ENCODE peak calls at places on chromosomes 2 and 18, in eight cellular contexts. One of them, this sample, is unnamed.

GRCh38 chr2:218853766-218854165 is 5.8 kb upstream of the WNT6 start:
- DNase-seq in upper lobe of right lung: no peak
- DNase-seq in colonic mucosa: no peak
- DNase-seq in fibroblast of lung: peak; percentile 72
- DNase-seq in heart right ventricle: no peak
- DNase-seq in cardiac muscle cell: no peak
- DNase-seq in hepatocyte: peak; percentile 60
- DNase-seq in GM12865: no peak
- DNase-seq in this sample: no peak

GRCh38 chr18:8416212-8417019 is 192.8 kb upstream of the RAB12 start:
- DNase-seq in fibroblast of lung: peak; percentile 6
- DNase-seq in GM12865: no peak
- DNase-seq in hepatocyte: no peak
- DNase-seq in upper lobe of right lung: no peak
- DNase-seq in colonic mucosa: no peak
- DNase-seq in cardiac muscle cell: no peak
- DNase-seq in heart right ventricle: no peak
- DNase-seq in this sample: no peak

GRCh38 chr2:198004921-198005829 is 200.8 kb downstream of the PLCL1 start:
- DNase-seq in cardiac muscle cell: peak; percentile 38
- DNase-seq in GM12865: peak; percentile 87
- DNase-seq in upper lobe of right lung: no peak
- DNase-seq in hepatocyte: no peak
- DNase-seq in heart right ventricle: no peak
- DNase-seq in colonic mucosa: no peak
- DNase-seq in fibroblast of lung: no peak
- DNase-seq in this sample: no peak

GRCh38 chr2:10283106-10284062 is 19.3 kb upstream of the HPCAL1 start:
- DNase-seq in fibroblast of lung: peak; percentile 86
- DNase-seq in cardiac muscle cell: no peak
- DNase-seq in GM12865: no peak
- DNase-seq in colonic mucosa: no peak
- DNase-seq in heart right ventricle: no peak
- DNase-seq in upper lobe of right lung: peak; percentile 70
- DNase-seq in hepatocyte: peak; percentile 53
- DNase-seq in this sample: no peak

GRCh38 chr2:28750316-28751101 is 1.1 kb upstream of the PPP1CB start:
- DNase-seq in hepatocyte: peak; percentile 60
- DNase-seq in fibroblast of lung: peak; percentile 79
- DNase-seq in GM12865: peak; percentile 38
- DNase-seq in upper lobe of right lung: no peak
- DNase-seq in colonic mucosa: peak; percentile 38
- DNase-seq in heart right ventricle: no peak
- DNase-seq in cardiac muscle cell: peak; percentile 8
- DNase-seq in this sample: no peak

GRCh38 chr2:101788995-101789970 is 91.8 kb downstream of the MAP4K4 start:
- DNase-seq in fibroblast of lung: no peak
- DNase-seq in heart right ventricle: no peak
- DNase-seq in hepatocyte: peak; percentile 50
- DNase-seq in cardiac muscle cell: no peak
- DNase-seq in GM12865: no peak
- DNase-seq in upper lobe of right lung: no peak
- DNase-seq in colonic mucosa: no peak
- DNase-seq in this sample: no peak

GRCh38 chr2:23207871-23208270 is 177.1 kb upstream of the KLHL29 start:
- DNase-seq in heart right ventricle: no peak
- DNase-seq in hepatocyte: no peak
- DNase-seq in upper lobe of right lung: no peak
- DNase-seq in cardiac muscle cell: no peak
- DNase-seq in GM12865: no peak
- DNase-seq in fibroblast of lung: no peak
- DNase-seq in colonic mucosa: peak; percentile 38
- DNase-seq in this sample: no peak

GRCh38 chr2:47808614-47809013 is 25.7 kb downstream of the MSH6 start:
- DNase-seq in upper lobe of right lung: no peak
- DNase-seq in heart right ventricle: no peak
- DNase-seq in colonic mucosa: no peak
- DNase-seq in fibroblast of lung: no peak
- DNase-seq in hepatocyte: no peak
- DNase-seq in GM12865: no peak
- DNase-seq in cardiac muscle cell: no peak
- DNase-seq in this sample: no peak

GRCh38 chr2:45778720-45779171 is 127.3 kb downstream of the PRKCE start:
- DNase-seq in upper lobe of right lung: no peak
- DNase-seq in hepatocyte: peak; percentile 70
- DNase-seq in GM12865: peak; percentile 80
- DNase-seq in heart right ventricle: no peak
- DNase-seq in cardiac muscle cell: peak; percentile 78
- DNase-seq in colonic mucosa: peak; percentile 76
- DNase-seq in fibroblast of lung: peak; percentile 38
- DNase-seq in this sample: no peak

GRCh38 chr2:231615058-231615671 is 22.5 kb downstream of the TEX44 start:
- DNase-seq in cardiac muscle cell: no peak
- DNase-seq in heart right ventricle: peak; percentile 21
- DNase-seq in upper lobe of right lung: no peak
- DNase-seq in hepatocyte: peak; percentile 39
- DNase-seq in GM12865: peak; percentile 64
- DNase-seq in colonic mucosa: peak; percentile 38
- DNase-seq in fibroblast of lung: no peak
- DNase-seq in this sample: no peak

GRCh38 chr18:59898093-59898492 is 1.7 kb upstream of the PMAIP1 start:
- DNase-seq in hepatocyte: no peak
- DNase-seq in heart right ventricle: no peak
- DNase-seq in upper lobe of right lung: no peak
- DNase-seq in GM12865: no peak
- DNase-seq in colonic mucosa: no peak
- DNase-seq in cardiac muscle cell: no peak
- DNase-seq in fibroblast of lung: no peak
- DNase-seq in this sample: no peak

GRCh38 chr18:37567061-37567993 is 1.7 kb upstream of the CELF4 start:
- DNase-seq in fibroblast of lung: no peak
- DNase-seq in colonic mucosa: no peak
- DNase-seq in heart right ventricle: no peak
- DNase-seq in hepatocyte: no peak
- DNase-seq in cardiac muscle cell: peak; percentile 10
- DNase-seq in GM12865: no peak
- DNase-seq in upper lobe of right lung: peak; percentile 53
- DNase-seq in this sample: no peak

GRCh38 chr18:26208901-26209445 is 17.3 kb upstream of the TAF4B start:
- DNase-seq in hepatocyte: no peak
- DNase-seq in heart right ventricle: no peak
- DNase-seq in colonic mucosa: no peak
- DNase-seq in upper lobe of right lung: no peak
- DNase-seq in cardiac muscle cell: no peak
- DNase-seq in fibroblast of lung: no peak
- DNase-seq in GM12865: no peak
- DNase-seq in this sample: no peak

GRCh38 chr2:8149985-8150547 is 531.8 kb upstream of the ID2 start:
- DNase-seq in cardiac muscle cell: no peak
- DNase-seq in upper lobe of right lung: no peak
- DNase-seq in hepatocyte: no peak
- DNase-seq in colonic mucosa: peak; percentile 9
- DNase-seq in GM12865: no peak
- DNase-seq in heart right ventricle: no peak
- DNase-seq in fibroblast of lung: peak; percentile 87
- DNase-seq in this sample: no peak

GRCh38 chr2:239548491-239548890 is 147.7 kb upstream of the HDAC4 start:
- DNase-seq in upper lobe of right lung: peak; percentile 44
- DNase-seq in colonic mucosa: no peak
- DNase-seq in cardiac muscle cell: no peak
- DNase-seq in heart right ventricle: no peak
- DNase-seq in fibroblast of lung: no peak
- DNase-seq in hepatocyte: no peak
- DNase-seq in GM12865: no peak
- DNase-seq in this sample: no peak

GRCh38 chr2:9536504-9536903 is 19.1 kb downstream of the ADAM17 start:
- DNase-seq in fibroblast of lung: no peak
- DNase-seq in cardiac muscle cell: no peak
- DNase-seq in GM12865: no peak
- DNase-seq in hepatocyte: no peak
- DNase-seq in colonic mucosa: no peak
- DNase-seq in heart right ventricle: no peak
- DNase-seq in upper lobe of right lung: no peak
- DNase-seq in this sample: no peak

GRCh38 chr2:15159751-15160177 is 401.4 kb downstream of the NBAS start:
- DNase-seq in heart right ventricle: no peak
- DNase-seq in cardiac muscle cell: peak; percentile 36
- DNase-seq in GM12865: peak; percentile 46
- DNase-seq in colonic mucosa: peak; percentile 24
- DNase-seq in fibroblast of lung: peak; percentile 63
- DNase-seq in hepatocyte: peak; percentile 44
- DNase-seq in upper lobe of right lung: no peak
- DNase-seq in this sample: no peak
- TF ChIP-seq CTCF in heart right ventricle: peak; percentile 38
- TF ChIP-seq CTCF in cardiac muscle cell: peak; percentile 68
- TF ChIP-seq CTCF in GM12865: peak; percentile 65
- TF ChIP-seq CTCF in colonic mucosa: no peak
- TF ChIP-seq CTCF in fibroblast of lung: peak; percentile 72
- TF ChIP-seq CTCF in hepatocyte: peak; percentile 55
- TF ChIP-seq CTCF in upper lobe of right lung: peak; percentile 45
- TF ChIP-seq CTCF in this sample: peak; percentile 70

DNA sequence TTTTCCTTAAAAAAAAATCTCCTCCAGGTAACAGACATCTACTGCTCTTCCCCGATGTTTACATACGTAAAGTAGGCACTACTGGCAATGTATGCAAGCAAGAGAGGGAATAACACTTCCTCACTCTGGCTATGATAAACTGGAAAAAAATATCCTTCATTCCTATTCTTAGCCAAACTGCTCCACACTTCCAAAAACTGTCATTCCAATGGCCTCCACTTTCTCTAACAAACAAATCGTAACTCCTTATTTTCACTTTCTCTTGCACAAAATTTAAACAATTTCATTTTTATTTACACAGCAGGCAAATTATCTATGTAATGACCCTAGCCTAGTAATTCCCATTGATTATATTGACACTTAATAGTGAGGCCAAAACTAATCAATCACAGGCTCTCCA is 184.4 kb downstream of the TCF4 start:
- DNase-seq in heart right ventricle: no peak
- DNase-seq in hepatocyte: no peak
- DNase-seq in cardiac muscle cell: no peak
- DNase-seq in upper lobe of right lung: no peak
- DNase-seq in GM12865: no peak
- DNase-seq in fibroblast of lung: no peak
- DNase-seq in colonic mucosa: no peak
- DNase-seq in this sample: no peak
- H3K4me3 ChIP-seq in heart right ventricle: peak overlapping the region; percentile 47
- H3K4me3 ChIP-seq in hepatocyte: no peak overlapping the region
- H3K4me3 ChIP-seq in cardiac muscle cell: no peak overlapping the region
- H3K4me3 ChIP-seq in upper lobe of right lung: peak overlapping the region; percentile 41
- H3K4me3 ChIP-seq in GM12865: no peak overlapping the region
- H3K4me3 ChIP-seq in fibroblast of lung: peak overlapping the region; percentile 44
- H3K4me3 ChIP-seq in colonic mucosa: no peak overlapping the region
- H3K4me3 ChIP-seq in this sample: peak overlapping the region; percentile 17

DNA sequence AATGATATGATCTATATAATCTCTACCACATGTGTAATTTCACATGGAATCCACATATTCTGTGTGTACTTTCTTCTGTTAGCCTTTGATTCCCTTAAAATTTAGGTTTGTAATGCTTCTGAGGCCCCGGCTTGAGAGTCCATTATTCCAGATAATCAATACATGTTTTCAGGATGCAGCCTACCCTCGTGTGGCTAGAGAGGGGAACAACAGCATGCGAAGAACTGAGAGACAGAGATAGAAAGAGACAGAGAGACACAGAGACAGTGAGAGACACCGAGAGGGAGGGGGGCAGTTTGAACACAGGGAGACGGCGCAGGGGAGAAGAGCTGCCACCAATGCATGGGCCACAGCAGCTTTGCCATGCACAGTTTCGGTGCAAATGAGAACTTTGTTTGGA is 185.4 kb downstream of the SNTG2 start:
- DNase-seq in GM12865: no peak
- DNase-seq in hepatocyte: no peak
- DNase-seq in fibroblast of lung: no peak
- DNase-seq in colonic mucosa: no peak
- DNase-seq in cardiac muscle cell: peak; percentile 20
- DNase-seq in upper lobe of right lung: no peak
- DNase-seq in heart right ventricle: no peak
- DNase-seq in this sample: no peak
- TF ChIP-seq CTCF in GM12865: no peak
- TF ChIP-seq CTCF in hepatocyte: peak; percentile 44
- TF ChIP-seq CTCF in fibroblast of lung: peak; percentile 46
- TF ChIP-seq CTCF in colonic mucosa: no peak
- TF ChIP-seq CTCF in cardiac muscle cell: peak; percentile 27
- TF ChIP-seq CTCF in upper lobe of right lung: no peak
- TF ChIP-seq CTCF in heart right ventricle: no peak
- TF ChIP-seq CTCF in this sample: peak; percentile 74

GRCh38 chr2:25982273-25982967 is at the start of gene KIF3C:
- DNase-seq in upper lobe of right lung: peak; percentile 81
- DNase-seq in cardiac muscle cell: peak; percentile 78
- DNase-seq in GM12865: peak; percentile 67
- DNase-seq in heart right ventricle: peak; percentile 70
- DNase-seq in hepatocyte: peak; percentile 81
- DNase-seq in fibroblast of lung: peak; percentile 66
- DNase-seq in colonic mucosa: peak; percentile 71
- DNase-seq in this sample: no peak

GRCh38 chr2:25980951-25981350 is 1.3 kb downstream of the KIF3C start:
- DNase-seq in hepatocyte: no peak
- DNase-seq in upper lobe of right lung: no peak
- DNase-seq in colonic mucosa: no peak
- DNase-seq in GM12865: no peak
- DNase-seq in heart right ventricle: no peak
- DNase-seq in cardiac muscle cell: no peak
- DNase-seq in fibroblast of lung: no peak
- DNase-seq in this sample: no peak

GRCh38 chr2:25979006-25979405 is 3.3 kb downstream of the KIF3C start:
- DNase-seq in GM12865: no peak
- DNase-seq in hepatocyte: no peak
- DNase-seq in colonic mucosa: no peak
- DNase-seq in heart right ventricle: no peak
- DNase-seq in cardiac muscle cell: no peak
- DNase-seq in fibroblast of lung: peak; percentile 23
- DNase-seq in upper lobe of right lung: no peak
- DNase-seq in this sample: no peak

GRCh38 chr2:25981596-25982272 is 563 bp downstream of the KIF3C start:
- DNase-seq in GM12865: no peak
- DNase-seq in upper lobe of right lung: peak; percentile 68
- DNase-seq in heart right ventricle: peak; percentile 26
- DNase-seq in fibroblast of lung: peak; percentile 21
- DNase-seq in hepatocyte: peak; percentile 58
- DNase-seq in colonic mucosa: no peak
- DNase-seq in cardiac muscle cell: peak; percentile 39
- DNase-seq in this sample: no peak

DNA sequence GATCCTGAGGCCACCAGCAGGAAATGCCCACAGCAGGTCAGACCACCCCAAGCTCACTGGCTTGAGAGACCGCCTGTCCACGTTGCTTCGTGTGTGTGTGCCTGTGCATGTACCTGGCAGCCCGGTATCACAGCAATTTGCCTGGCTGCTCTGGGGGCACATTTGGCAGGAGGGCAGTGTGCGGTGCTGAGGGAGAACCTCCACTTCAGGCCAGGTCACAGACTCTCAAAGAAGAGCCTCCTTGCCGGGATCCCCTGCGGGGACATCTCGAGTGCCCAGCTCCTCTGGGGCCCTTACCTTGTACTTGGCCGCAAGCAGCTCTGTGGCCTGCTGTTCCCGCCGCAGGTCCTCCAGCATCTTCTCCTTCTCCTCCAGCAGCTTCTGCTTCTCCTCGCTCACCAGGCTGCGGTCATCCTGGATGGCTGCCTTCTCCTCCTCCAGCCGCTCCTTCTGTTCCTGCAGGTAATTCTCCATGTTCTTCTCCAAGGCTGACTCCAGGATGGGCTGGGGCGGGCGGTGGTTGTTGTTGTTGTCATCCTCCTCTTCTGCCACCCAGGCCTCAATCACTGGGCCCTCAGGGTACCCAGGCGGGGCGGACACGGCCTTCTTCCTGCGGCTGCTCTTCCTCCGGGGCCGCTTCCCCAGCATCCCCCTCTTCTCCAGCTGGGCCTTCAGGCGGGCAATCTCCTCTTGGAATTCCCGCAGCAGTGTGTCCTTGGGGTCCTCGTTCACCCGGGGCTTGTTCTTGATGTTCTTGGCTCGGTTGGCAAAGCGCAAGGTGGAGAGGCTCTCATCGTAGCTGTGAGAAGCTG is 2.0 kb downstream of the KIF3C start:
- DNase-seq in hepatocyte: no peak
- DNase-seq in heart right ventricle: no peak
- DNase-seq in cardiac muscle cell: no peak
- DNase-seq in colonic mucosa: no peak
- DNase-seq in fibroblast of lung: no peak
- DNase-seq in upper lobe of right lung: no peak
- DNase-seq in GM12865: no peak
- DNase-seq in this sample: no peak
- H3K4me3 ChIP-seq in hepatocyte: no peak overlapping the region
- H3K4me3 ChIP-seq in heart right ventricle: no peak overlapping the region
- H3K4me3 ChIP-seq in cardiac muscle cell: no peak overlapping the region
- H3K4me3 ChIP-seq in colonic mucosa: no peak overlapping the region
- H3K4me3 ChIP-seq in fibroblast of lung: no peak overlapping the region
- H3K4me3 ChIP-seq in upper lobe of right lung: no peak overlapping the region
- H3K4me3 ChIP-seq in GM12865: no peak overlapping the region
- H3K4me3 ChIP-seq in this sample: no peak overlapping the region

This sample was measured in AG09309.